ENCODE peak calls at places on chromosomes 4 and X, in seven cellular contexts. One of them, this sample, is unnamed. For H3K27me3, the result is how much of the 10 kb centered on the place peaks cover.

GRCh38 chrX:83535417-83536244 is 27.5 kb downstream of the POU3F4 start:
- DNase-seq in fibroblast of lung: peak
- DNase-seq in ovary: no peak
- DNase-seq in Caco-2: no peak
- DNase-seq in mesendoderm: no peak
- DNase-seq in dorsolateral prefrontal cortex: no peak
- DNase-seq in aorta: no peak
- DNase-seq in this sample: no peak

GRCh38 chr4:97432551-97432950 is 710.7 kb downstream of the STPG2 start:
- DNase-seq in fibroblast of lung: no peak
- DNase-seq in ovary: no peak
- DNase-seq in Caco-2: no peak
- DNase-seq in mesendoderm: no peak
- DNase-seq in dorsolateral prefrontal cortex: no peak
- DNase-seq in aorta: no peak
- DNase-seq in this sample: no peak

GRCh38 chr4:8834681-8835220 is 36.9 kb downstream of the HMX1 start:
- DNase-seq in fibroblast of lung: no peak
- DNase-seq in ovary: no peak
- DNase-seq in Caco-2: peak
- DNase-seq in mesendoderm: no peak
- DNase-seq in dorsolateral prefrontal cortex: peak
- DNase-seq in aorta: no peak
- DNase-seq in this sample: no peak

GRCh38 chrX:133265331-133265730 is 47.2 kb upstream of the TFDP3 start:
- DNase-seq in fibroblast of lung: peak
- DNase-seq in ovary: no peak
- DNase-seq in Caco-2: peak
- DNase-seq in mesendoderm: peak
- DNase-seq in dorsolateral prefrontal cortex: no peak
- DNase-seq in aorta: no peak
- DNase-seq in this sample: peak

GRCh38 chr4:171644430-171645057 is 168.7 kb upstream of the GALNTL6 start:
- DNase-seq in fibroblast of lung: no peak
- DNase-seq in ovary: no peak
- DNase-seq in Caco-2: no peak
- DNase-seq in mesendoderm: peak
- DNase-seq in dorsolateral prefrontal cortex: no peak
- DNase-seq in aorta: no peak
- DNase-seq in this sample: no peak

GRCh38 chr4:130648570-130648969 is 1552.6 kb downstream of the C4orf33 start:
- DNase-seq in fibroblast of lung: no peak
- DNase-seq in ovary: no peak
- DNase-seq in Caco-2: no peak
- DNase-seq in mesendoderm: no peak
- DNase-seq in dorsolateral prefrontal cortex: no peak
- DNase-seq in aorta: no peak
- DNase-seq in this sample: no peak

GRCh38 chr4:135508006-135508714 is 1306.6 kb upstream of the PABPC4L start:
- DNase-seq in fibroblast of lung: peak
- DNase-seq in ovary: no peak
- DNase-seq in Caco-2: no peak
- DNase-seq in mesendoderm: peak
- DNase-seq in dorsolateral prefrontal cortex: no peak
- DNase-seq in aorta: no peak
- DNase-seq in this sample: no peak

GRCh38 chr4:1011022-1011694 is at the start of gene FGFRL1:
- DNase-seq in fibroblast of lung: peak
- DNase-seq in ovary: peak
- DNase-seq in Caco-2: peak
- DNase-seq in mesendoderm: peak
- DNase-seq in dorsolateral prefrontal cortex: no peak
- DNase-seq in aorta: peak
- DNase-seq in this sample: no peak

GRCh38 chr4:158208931-158209640 is 1.2 kb upstream of the TMEM144 start:
- DNase-seq in fibroblast of lung: no peak
- DNase-seq in ovary: no peak
- DNase-seq in Caco-2: no peak
- DNase-seq in mesendoderm: peak
- DNase-seq in dorsolateral prefrontal cortex: no peak
- DNase-seq in aorta: no peak
- DNase-seq in this sample: no peak

GRCh38 chr4:158211288-158211687 is 1.0 kb downstream of the TMEM144 start:
- DNase-seq in fibroblast of lung: no peak
- DNase-seq in ovary: no peak
- DNase-seq in Caco-2: peak
- DNase-seq in mesendoderm: peak
- DNase-seq in dorsolateral prefrontal cortex: no peak
- DNase-seq in aorta: no peak
- DNase-seq in this sample: no peak

GRCh38 chr4:158209825-158210807 is at the start of gene TMEM144:
- DNase-seq in fibroblast of lung: peak
- DNase-seq in ovary: peak
- DNase-seq in Caco-2: peak
- DNase-seq in mesendoderm: peak
- DNase-seq in dorsolateral prefrontal cortex: peak
- DNase-seq in aorta: peak
- DNase-seq in this sample: peak
- H3K4me3 ChIP-seq in fibroblast of lung: peak
- H3K4me3 ChIP-seq in ovary: peak
- H3K4me3 ChIP-seq in Caco-2: peak
- H3K4me3 ChIP-seq in mesendoderm: no peak
- H3K4me3 ChIP-seq in dorsolateral prefrontal cortex: peak
- H3K4me3 ChIP-seq in aorta: peak
- H3K4me3 ChIP-seq in this sample: peak

GRCh38 chr4:152935661-152936445 is at the start of gene FHDC1:
- DNase-seq in fibroblast of lung: peak
- DNase-seq in ovary: no peak
- DNase-seq in Caco-2: peak
- DNase-seq in mesendoderm: peak
- DNase-seq in dorsolateral prefrontal cortex: no peak
- DNase-seq in aorta: no peak
- DNase-seq in this sample: no peak

GRCh38 chr4:152937535-152938236 is 1.6 kb downstream of the FHDC1 start:
- DNase-seq in fibroblast of lung: peak
- DNase-seq in ovary: no peak
- DNase-seq in Caco-2: no peak
- DNase-seq in mesendoderm: no peak
- DNase-seq in dorsolateral prefrontal cortex: no peak
- DNase-seq in aorta: peak
- DNase-seq in this sample: no peak

GRCh38 chr4:152936446-152937279 is 540 bp downstream of the FHDC1 start:
- DNase-seq in fibroblast of lung: peak
- DNase-seq in ovary: no peak
- DNase-seq in Caco-2: peak
- DNase-seq in mesendoderm: peak
- DNase-seq in dorsolateral prefrontal cortex: no peak
- DNase-seq in aorta: peak
- DNase-seq in this sample: no peak

GRCh38 chr4:152938237-152938969 is 2.3 kb downstream of the FHDC1 start:
- DNase-seq in fibroblast of lung: no peak
- DNase-seq in ovary: no peak
- DNase-seq in Caco-2: no peak
- DNase-seq in mesendoderm: no peak
- DNase-seq in dorsolateral prefrontal cortex: no peak
- DNase-seq in aorta: no peak
- DNase-seq in this sample: no peak

GRCh38 chr4:152937280-152937534 is 1.1 kb downstream of the FHDC1 start:
- DNase-seq in fibroblast of lung: no peak
- DNase-seq in ovary: no peak
- DNase-seq in Caco-2: no peak
- DNase-seq in mesendoderm: no peak
- DNase-seq in dorsolateral prefrontal cortex: no peak
- DNase-seq in aorta: no peak
- DNase-seq in this sample: no peak
- H3K27me3 ChIP-seq in fibroblast of lung: under half
- H3K27me3 ChIP-seq in ovary: under half
- H3K27me3 ChIP-seq in Caco-2: under half
- H3K27me3 ChIP-seq in mesendoderm: under half
- H3K27me3 ChIP-seq in dorsolateral prefrontal cortex: under half
- H3K27me3 ChIP-seq in aorta: under half
- H3K27me3 ChIP-seq in this sample: under half

GRCh38 chr4:143291334-143291733 is 45.3 kb upstream of the GAB1 start:
- DNase-seq in fibroblast of lung: no peak
- DNase-seq in ovary: no peak
- DNase-seq in Caco-2: no peak
- DNase-seq in mesendoderm: no peak
- DNase-seq in dorsolateral prefrontal cortex: no peak
- DNase-seq in aorta: no peak
- DNase-seq in this sample: no peak

GRCh38 chr4:143287571-143287923 is 49.1 kb upstream of the GAB1 start:
- DNase-seq in fibroblast of lung: no peak
- DNase-seq in ovary: no peak
- DNase-seq in Caco-2: no peak
- DNase-seq in mesendoderm: peak
- DNase-seq in dorsolateral prefrontal cortex: no peak
- DNase-seq in aorta: no peak
- DNase-seq in this sample: no peak

GRCh38 chr4:143286058-143286457 is 50.6 kb upstream of the GAB1 start:
- DNase-seq in fibroblast of lung: no peak
- DNase-seq in ovary: no peak
- DNase-seq in Caco-2: no peak
- DNase-seq in mesendoderm: no peak
- DNase-seq in dorsolateral prefrontal cortex: no peak
- DNase-seq in aorta: no peak
- DNase-seq in this sample: no peak

GRCh38 chr4:143289370-143289769 is 47.3 kb upstream of the GAB1 start:
- DNase-seq in fibroblast of lung: no peak
- DNase-seq in ovary: no peak
- DNase-seq in Caco-2: no peak
- DNase-seq in mesendoderm: no peak
- DNase-seq in dorsolateral prefrontal cortex: no peak
- DNase-seq in aorta: no peak
- DNase-seq in this sample: no peak

GRCh38 chr4:143286733-143287570 is 49.7 kb upstream of the GAB1 start:
- DNase-seq in fibroblast of lung: peak
- DNase-seq in ovary: no peak
- DNase-seq in Caco-2: no peak
- DNase-seq in mesendoderm: no peak
- DNase-seq in dorsolateral prefrontal cortex: no peak
- DNase-seq in aorta: no peak
- DNase-seq in this sample: no peak
- H3K4me3 ChIP-seq in fibroblast of lung: no peak
- H3K4me3 ChIP-seq in ovary: no peak
- H3K4me3 ChIP-seq in Caco-2: no peak
- H3K4me3 ChIP-seq in mesendoderm: no peak
- H3K4me3 ChIP-seq in dorsolateral prefrontal cortex: no peak
- H3K4me3 ChIP-seq in aorta: peak
- H3K4me3 ChIP-seq in this sample: no peak

DNA sequence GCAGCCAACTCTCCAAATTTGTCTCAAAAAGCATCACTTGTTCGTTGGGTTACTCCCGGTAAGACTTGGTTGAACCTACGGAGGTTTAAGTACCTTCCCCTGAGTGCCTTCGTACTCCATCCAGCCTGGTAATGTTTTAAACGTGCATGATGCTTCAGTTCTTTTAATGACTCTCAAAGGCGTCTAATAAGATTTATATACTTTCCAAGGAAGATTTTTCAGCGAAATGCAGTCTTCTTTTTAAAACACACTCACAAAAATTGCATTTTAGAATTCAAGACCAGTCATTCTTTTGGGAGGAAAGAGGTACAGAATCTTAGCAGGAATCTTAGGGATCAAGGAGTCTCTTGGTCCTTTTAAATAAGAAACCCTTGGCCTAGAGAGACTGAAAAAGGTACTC is 430 bp upstream of the TRPC3 start:
- DNase-seq in fibroblast of lung: no peak
- DNase-seq in ovary: no peak
- DNase-seq in Caco-2: no peak
- DNase-seq in mesendoderm: no peak
- DNase-seq in dorsolateral prefrontal cortex: no peak
- DNase-seq in aorta: no peak
- DNase-seq in this sample: no peak
- H3K27me3 ChIP-seq in fibroblast of lung: under half
- H3K27me3 ChIP-seq in ovary: under half
- H3K27me3 ChIP-seq in Caco-2: under half
- H3K27me3 ChIP-seq in mesendoderm: under half
- H3K27me3 ChIP-seq in dorsolateral prefrontal cortex: under half
- H3K27me3 ChIP-seq in aorta: under half
- H3K27me3 ChIP-seq in this sample: under half

GRCh38 chrX:24364851-24365538 is 4.6 kb downstream of the SUPT20HL1 start:
- DNase-seq in fibroblast of lung: no peak
- DNase-seq in ovary: no peak
- DNase-seq in Caco-2: no peak
- DNase-seq in mesendoderm: no peak
- DNase-seq in dorsolateral prefrontal cortex: no peak
- DNase-seq in aorta: no peak
- DNase-seq in this sample: no peak
- H3K4me3 ChIP-seq in fibroblast of lung: no peak
- H3K4me3 ChIP-seq in ovary: no peak
- H3K4me3 ChIP-seq in Caco-2: no peak
- H3K4me3 ChIP-seq in mesendoderm: no peak
- H3K4me3 ChIP-seq in dorsolateral prefrontal cortex: no peak
- H3K4me3 ChIP-seq in aorta: no peak
- H3K4me3 ChIP-seq in this sample: no peak

GRCh38 chrX:136227948-136228584 is 23.1 kb downstream of the MAP7D3 start:
- DNase-seq in fibroblast of lung: no peak
- DNase-seq in ovary: no peak
- DNase-seq in Caco-2: no peak
- DNase-seq in mesendoderm: no peak
- DNase-seq in dorsolateral prefrontal cortex: no peak
- DNase-seq in aorta: no peak
- DNase-seq in this sample: no peak
- H3K27me3 ChIP-seq in fibroblast of lung: under half
- H3K27me3 ChIP-seq in ovary: under half
- H3K27me3 ChIP-seq in Caco-2: under half
- H3K27me3 ChIP-seq in mesendoderm: under half
- H3K27me3 ChIP-seq in dorsolateral prefrontal cortex: under half
- H3K27me3 ChIP-seq in aorta: under half
- H3K27me3 ChIP-seq in this sample: under half

GRCh38 chr4:152033621-152034020 is 272.8 kb upstream of the GATB start:
- DNase-seq in fibroblast of lung: peak
- DNase-seq in ovary: no peak
- DNase-seq in Caco-2: no peak
- DNase-seq in mesendoderm: no peak
- DNase-seq in dorsolateral prefrontal cortex: no peak
- DNase-seq in aorta: no peak
- DNase-seq in this sample: no peak

GRCh38 chr4:152032722-152033131 is 271.9 kb upstream of the GATB start:
- DNase-seq in fibroblast of lung: peak
- DNase-seq in ovary: no peak
- DNase-seq in Caco-2: no peak
- DNase-seq in mesendoderm: no peak
- DNase-seq in dorsolateral prefrontal cortex: no peak
- DNase-seq in aorta: peak
- DNase-seq in this sample: no peak

GRCh38 chr4:152024881-152025280 is 264.1 kb upstream of the GATB start:
- DNase-seq in fibroblast of lung: no peak
- DNase-seq in ovary: no peak
- DNase-seq in Caco-2: no peak
- DNase-seq in mesendoderm: no peak
- DNase-seq in dorsolateral prefrontal cortex: no peak
- DNase-seq in aorta: no peak
- DNase-seq in this sample: no peak

GRCh38 chr4:152028131-152028530 is 267.3 kb upstream of the GATB start:
- DNase-seq in fibroblast of lung: no peak
- DNase-seq in ovary: no peak
- DNase-seq in Caco-2: no peak
- DNase-seq in mesendoderm: no peak
- DNase-seq in dorsolateral prefrontal cortex: no peak
- DNase-seq in aorta: no peak
- DNase-seq in this sample: no peak

GRCh38 chr4:152029631-152030030 is 268.8 kb upstream of the GATB start:
- DNase-seq in fibroblast of lung: no peak
- DNase-seq in ovary: no peak
- DNase-seq in Caco-2: no peak
- DNase-seq in mesendoderm: no peak
- DNase-seq in dorsolateral prefrontal cortex: no peak
- DNase-seq in aorta: no peak
- DNase-seq in this sample: no peak
- H3K4me3 ChIP-seq in fibroblast of lung: no peak
- H3K4me3 ChIP-seq in ovary: no peak
- H3K4me3 ChIP-seq in Caco-2: no peak
- H3K4me3 ChIP-seq in mesendoderm: no peak
- H3K4me3 ChIP-seq in dorsolateral prefrontal cortex: no peak
- H3K4me3 ChIP-seq in aorta: no peak
- H3K4me3 ChIP-seq in this sample: no peak

This sample was measured in iPS DF 6.9.